ENCODE peak calls at places on chromosome 11, in seven cellular contexts. F, I, H, E, W, X and T are unnamed samples.

GRCh38 chr11:819129-819931 is 616 bp downstream of the PNPLA2 start:
- DNase-seq in F (peak), I (peak), H (peak), E (peak), W (peak), X (peak), T (peak)

GRCh38 chr11:10669258-10670033 is 24.1 kb downstream of the IRAG1 start:
- DNase-seq in F (peak), I (no peak), H (no peak), E (peak), W (no peak), X (no peak), T (no peak)

GRCh38 chr11:92224394-92225205 is at the start of gene FAT3:
- DNase-seq in F (peak), I (peak), H (no peak), E (peak), W (peak), X (no peak), T (no peak)

GRCh38 chr11:70498976-70499801 is 100.9 kb downstream of the CTTN start:
- DNase-seq in F (no peak), I (no peak), H (no peak), E (no peak), W (no peak), X (no peak), T (no peak)

GRCh38 chr11:10282121-10282520 is 11.9 kb downstream of the SBF2 start:
- DNase-seq in F (no peak), I (no peak), H (no peak), E (no peak), W (no peak), X (no peak), T (no peak)

GRCh38 chr11:35146074-35146521 is 7.1 kb downstream of the CD44 start:
- DNase-seq in F (no peak), I (peak), H (no peak), E (no peak), W (no peak), X (peak), T (no peak)

GRCh38 chr11:57073121-57073520 is 84.4 kb downstream of the OR5AK2 start:
- DNase-seq in F (no peak), I (no peak), H (no peak), E (peak), W (no peak), X (no peak), T (no peak)

GRCh38 chr11:92512204-92512569 is 287.6 kb downstream of the FAT3 start:
- DNase-seq in F (no peak), I (no peak), H (no peak), E (no peak), W (no peak), X (no peak), T (no peak)

GRCh38 chr11:75272821-75273301 is 32.3 kb downstream of the TPBGL start:
- DNase-seq in F (no peak), I (no peak), H (no peak), E (no peak), W (peak), X (no peak), T (no peak)

GRCh38 chr11:75966546-75967287 is 151.7 kb downstream of the UVRAG start:
- DNase-seq in F (no peak), I (peak), H (peak), E (peak), W (no peak), X (no peak), T (no peak)

GRCh38 chr11:14907411-14908213 is 15.6 kb upstream of the CYP2R1 start:
- DNase-seq in F (peak), I (no peak), H (no peak), E (peak), W (peak), X (peak), T (no peak)

GRCh38 chr11:62504158-62504973 is 42.2 kb downstream of the AHNAK start:
- DNase-seq in F (no peak), I (no peak), H (no peak), E (no peak), W (peak), X (no peak), T (no peak)

GRCh38 chr11:31863170-31863929 is 52.2 kb upstream of the PAX6 start:
- DNase-seq in F (no peak), I (no peak), H (no peak), E (no peak), W (peak), X (no peak), T (no peak)

GRCh38 chr11:7639643-7640025 is 33.7 kb downstream of the CYB5R2 start:
- DNase-seq in F (peak), I (no peak), H (no peak), E (no peak), W (peak), X (no peak), T (no peak)